ENCODE peak calls at places on chromosome 18, in four cellular contexts. R, Q, W and X are unnamed samples.

GRCh38 chr18:47898055-47898454 is 32.4 kb downstream of the SMAD2 start:
- DNase-seq in R (no peak), Q (no peak), W (no peak), X (no peak)

GRCh38 chr18:9419956-9420631 is 55.2 kb upstream of the RALBP1 start:
- DNase-seq in R (no peak), Q (no peak), W (no peak), X (peak)

GRCh38 chr18:34709631-34710429 is at the start of gene DTNA:
- DNase-seq in R (no peak), Q (peak), W (no peak), X (no peak)

GRCh38 chr18:48706630-48707206 is 167.9 kb downstream of the CTIF start:
- DNase-seq in R (no peak), Q (no peak), W (no peak), X (no peak)

GRCh38 chr18:76488190-76488589 is 6.9 kb downstream of the ZNF516 start:
- DNase-seq in R (no peak), Q (no peak), W (no peak), X (no peak)

GRCh38 chr18:78814321-78814720 is 165.3 kb upstream of the SALL3 start:
- DNase-seq in R (no peak), Q (no peak), W (no peak), X (no peak)

GRCh38 chr18:50757358-50757757 is 62.5 kb downstream of the MRO start:
- DNase-seq in R (no peak), Q (no peak), W (no peak), X (no peak)

GRCh38 chr18:53909668-53910067 is 314.8 kb downstream of the MBD2 start:
- DNase-seq in R (peak), Q (peak), W (no peak), X (no peak)

GRCh38 chr18:13826209-13826608 is 2.3 kb downstream of the MC5R start:
- DNase-seq in R (no peak), Q (no peak), W (no peak), X (no peak)

DNA sequence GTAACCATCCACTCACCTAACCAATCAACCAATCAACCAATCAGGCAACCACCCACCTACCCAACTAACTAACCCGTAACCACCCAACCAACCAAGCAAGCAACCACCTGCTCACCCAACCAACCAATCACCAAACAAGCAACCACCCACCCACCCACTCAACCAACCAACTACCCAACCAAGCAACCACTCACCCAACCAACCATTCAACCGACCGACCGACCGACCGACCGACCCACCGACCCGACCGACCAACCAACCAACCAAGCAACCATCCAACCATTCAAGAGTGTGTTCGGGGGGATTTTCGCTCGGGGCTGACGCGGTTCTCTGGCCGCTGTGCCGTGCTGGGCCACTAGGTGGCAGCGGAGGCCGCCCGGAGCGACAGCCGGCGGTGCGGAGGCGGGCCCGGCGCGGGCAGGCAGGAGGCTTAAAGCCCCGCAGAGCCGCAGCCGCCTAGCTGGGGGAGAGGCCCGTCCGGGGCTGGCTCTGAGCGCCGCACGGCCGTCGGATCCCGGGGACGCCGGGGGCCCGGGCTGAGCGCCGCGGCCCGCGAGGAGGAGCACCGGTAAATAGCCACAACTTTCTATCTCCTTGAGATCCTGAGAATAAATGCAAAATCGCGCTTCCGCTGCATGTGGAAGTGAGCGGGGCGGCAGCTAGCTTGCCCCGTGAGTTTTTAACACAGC is at the start of gene MC5R:
- DNase-seq in R (peak), Q (peak), W (peak), X (no peak)
- TF ChIP-seq CTCF in R (peak), Q (peak), W (peak), X (peak)

GRCh38 chr18:13726228-13726971 is at the start of the genes FAM210A and RNMT:
- DNase-seq in R (peak), Q (peak), W (peak), X (peak)
- TF ChIP-seq CTCF in R (no peak), Q (no peak), W (peak), X (no peak)

DNA sequence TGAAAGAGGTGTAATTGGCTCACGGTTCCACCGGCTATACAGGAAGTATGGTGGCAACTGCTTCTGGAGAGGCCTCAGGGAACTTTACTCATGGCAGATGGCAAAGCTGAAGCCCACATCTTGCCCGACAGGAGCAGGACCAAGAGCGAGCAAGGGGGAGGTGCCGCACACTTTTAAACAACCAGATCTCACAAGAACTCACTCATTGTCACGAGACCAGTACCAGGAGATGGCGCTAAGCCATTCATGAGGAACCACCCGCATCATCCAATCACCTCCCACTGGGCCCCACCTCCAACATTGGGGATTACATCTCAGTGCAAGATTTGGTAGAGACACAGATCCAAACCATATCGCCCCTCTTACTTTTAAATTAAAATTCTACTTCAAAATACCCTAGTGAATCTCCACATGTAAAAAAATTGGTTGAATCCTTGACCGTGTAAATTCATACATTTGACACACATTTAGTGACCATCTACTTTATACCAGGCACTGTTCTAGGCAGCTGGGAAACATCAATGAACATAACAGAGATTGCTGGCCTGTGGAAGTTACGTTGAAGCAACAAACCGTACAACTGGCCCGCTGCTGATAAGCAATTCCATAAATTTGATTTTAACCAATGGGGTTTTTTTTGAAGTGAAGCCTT is 87.6 kb downstream of the ALPK2 start:
- DNase-seq in R (peak), Q (no peak), W (no peak), X (no peak)
- TF ChIP-seq CTCF in R (peak), Q (no peak), W (peak), X (peak)

GRCh38 chr18:12278153-12278764 is 24.1 kb downstream of the CIDEA start:
- DNase-seq in R (no peak), Q (no peak), W (no peak), X (no peak)
- TF ChIP-seq CTCF in R (no peak), Q (no peak), W (no peak), X (peak)

GRCh38 chr18:58631301-58631700 is 2.4 kb upstream of the ALPK2 start:
- DNase-seq in R (no peak), Q (no peak), W (no peak), X (no peak)
- TF ChIP-seq CTCF in R (no peak), Q (no peak), W (no peak), X (no peak)

DNA sequence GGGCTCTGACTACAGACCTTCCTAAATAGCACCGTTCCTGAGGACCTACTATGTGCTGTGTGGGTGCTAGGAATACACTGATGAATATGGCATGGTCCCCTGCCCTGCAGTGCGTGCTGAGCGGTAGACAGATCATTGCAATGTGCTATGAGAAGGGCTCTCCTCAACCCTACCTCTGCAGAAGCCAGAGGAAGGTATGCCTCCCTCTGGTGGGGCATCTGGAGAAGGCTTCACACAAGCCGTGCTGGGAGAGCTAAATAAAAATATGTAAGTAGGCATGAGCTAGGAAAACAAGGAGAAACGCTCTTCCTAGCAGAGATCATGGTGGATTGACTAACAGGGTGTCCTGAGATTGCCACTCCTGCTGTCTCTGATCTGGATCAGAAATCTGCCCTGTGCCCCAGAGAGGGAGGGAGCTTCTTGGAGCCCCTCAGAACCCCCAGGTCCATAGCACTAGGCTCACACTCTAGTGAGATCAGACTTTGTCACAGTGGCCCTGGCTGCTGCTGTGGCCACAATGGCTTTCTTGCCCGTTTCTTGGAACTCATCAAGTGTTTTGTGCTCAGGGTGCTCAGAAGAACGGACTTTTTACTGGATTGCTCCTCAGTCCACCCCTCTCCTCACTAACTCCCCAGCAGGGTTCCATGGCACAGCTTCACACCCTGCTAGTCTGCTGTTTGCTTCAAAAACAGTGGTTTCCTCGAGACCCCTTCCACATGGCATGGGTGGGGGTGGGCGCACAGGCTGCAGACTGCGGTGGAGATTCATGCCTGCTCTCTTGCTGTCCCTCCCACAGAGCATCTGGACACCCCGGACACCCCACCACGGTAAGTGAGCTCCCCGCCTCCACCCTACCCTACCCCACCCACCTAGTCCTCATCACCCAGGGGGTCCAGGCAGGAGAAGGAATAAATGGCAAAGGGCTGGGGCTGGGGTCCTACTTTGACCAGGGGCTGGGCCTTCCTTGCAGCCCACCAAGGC is 14.2 kb downstream of the SIGLEC15 start:
- DNase-seq in R (peak), Q (no peak), W (no peak), X (no peak)
- TF ChIP-seq CTCF in R (peak), Q (peak), W (peak), X (peak)

GRCh38 chr18:26190506-26190905 is 35.7 kb upstream of the TAF4B start:
- DNase-seq in R (no peak), Q (no peak), W (no peak), X (no peak)

DNA sequence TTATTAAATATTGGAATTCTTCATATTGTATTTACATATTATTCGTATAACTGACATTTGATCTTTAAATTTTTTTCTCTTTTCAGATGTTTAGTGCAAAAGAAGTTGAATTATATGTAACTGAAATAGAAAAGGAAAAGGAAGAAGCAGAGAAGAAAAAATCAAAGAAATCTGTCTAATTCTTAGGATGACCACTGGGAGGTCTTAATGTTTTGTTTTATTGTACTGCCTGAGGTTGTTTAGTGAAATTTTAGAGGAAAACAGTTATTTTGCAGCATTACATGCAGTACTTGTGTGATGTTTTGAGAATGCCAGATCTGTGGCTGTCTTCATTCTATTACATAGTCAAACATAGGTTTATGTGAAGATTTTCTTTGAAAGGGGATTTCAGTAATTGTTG is 34.0 kb upstream of the TAF4B start:
- DNase-seq in R (no peak), Q (no peak), W (no peak), X (no peak)
- TF ChIP-seq CTCF in R (no peak), Q (no peak), W (no peak), X (no peak)

GRCh38 chr18:12246849-12247808 is 7.0 kb upstream of the CIDEA start:
- DNase-seq in R (peak), Q (no peak), W (no peak), X (peak)
- TF ChIP-seq CTCF in R (peak), Q (no peak), W (no peak), X (peak)

GRCh38 chr18:1917141-1917540 is 654.2 kb downstream of the METTL4 start:
- DNase-seq in R (no peak), Q (no peak), W (no peak), X (no peak)

GRCh38 chr18:1917546-1917945 is 653.8 kb downstream of the METTL4 start:
- DNase-seq in R (no peak), Q (no peak), W (no peak), X (no peak)

GRCh38 chr18:1914489-1914888 is 656.8 kb downstream of the METTL4 start:
- DNase-seq in R (peak), Q (no peak), W (no peak), X (no peak)
- TF ChIP-seq CTCF in R (peak), Q (peak), W (no peak), X (no peak)

DNA sequence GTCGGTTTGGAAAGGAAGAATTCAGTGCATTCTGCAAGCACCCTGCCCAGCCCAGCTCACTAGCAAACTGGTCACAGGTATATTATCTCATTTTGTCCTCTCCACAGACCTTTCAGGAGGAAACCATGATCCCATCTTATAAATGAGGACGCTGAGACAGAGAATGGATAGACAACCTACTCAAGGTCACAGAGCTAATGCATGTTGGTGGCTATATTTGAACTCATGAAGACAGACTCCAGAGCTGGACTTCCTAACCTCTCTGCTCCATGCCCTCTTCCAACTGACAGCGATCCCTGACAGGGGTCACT is 29.5 kb downstream of the SERPINB5 start:
- DNase-seq in R (no peak), Q (no peak), W (no peak), X (no peak)
- TF ChIP-seq CTCF in R (no peak), Q (no peak), W (no peak), X (no peak)